ENCODE peak calls at places on chromosome 20, in five cellular contexts. P, R, X, T and J are unnamed samples.
A peak's percentile ranks its signal among the peaks of the same experiment; 100 is the strongest.

GRCh38 chr20:2171266-2171790 is 69.7 kb downstream of the STK35 start:
- DNase-seq in R (no peak), T (no peak), P (no peak), X (no peak), J (no peak)

GRCh38 chr20:1225729-1226313 is at the start of gene RAD21L1:
- DNase-seq in R (no peak), T (peak; percentile 62), X (peak; percentile 77), P (peak; percentile 85), J (peak; percentile 85)

GRCh38 chr20:50070361-50070760 is 42.6 kb downstream of the UBE2V1 start:
- DNase-seq in X (peak; percentile 4), T (no peak), P (no peak), R (no peak), J (no peak)

GRCh38 chr20:584375-585301 is 25.5 kb downstream of the TCF15 start:
- DNase-seq in P (no peak), T (no peak), X (no peak), R (no peak), J (no peak)

GRCh38 chr20:38196592-38196991 is 31.5 kb upstream of the TGM2 start:
- DNase-seq in X (peak; percentile 82), P (peak; percentile 28), R (no peak), T (no peak), J (peak; percentile 65)

GRCh38 chr20:18172379-18172778 is 34.7 kb downstream of the KAT14 start:
- DNase-seq in T (no peak), R (no peak), P (no peak), X (no peak), J (no peak)

GRCh38 chr20:36744764-36745191 is 1.1 kb downstream of the NDRG3 start:
- DNase-seq in T (peak; percentile 22), P (peak; percentile 41), X (peak; percentile 66), R (no peak), J (peak; percentile 71)

GRCh38 chr20:39897781-39898466 is 791.1 kb downstream of the MAFB start:
- DNase-seq in T (no peak), P (no peak), X (no peak), R (no peak), J (no peak)

GRCh38 chr20:24131281-24131680 is 142.7 kb upstream of the GGTLC1 start:
- DNase-seq in T (no peak), P (no peak), R (no peak), X (no peak), J (no peak)

DNA sequence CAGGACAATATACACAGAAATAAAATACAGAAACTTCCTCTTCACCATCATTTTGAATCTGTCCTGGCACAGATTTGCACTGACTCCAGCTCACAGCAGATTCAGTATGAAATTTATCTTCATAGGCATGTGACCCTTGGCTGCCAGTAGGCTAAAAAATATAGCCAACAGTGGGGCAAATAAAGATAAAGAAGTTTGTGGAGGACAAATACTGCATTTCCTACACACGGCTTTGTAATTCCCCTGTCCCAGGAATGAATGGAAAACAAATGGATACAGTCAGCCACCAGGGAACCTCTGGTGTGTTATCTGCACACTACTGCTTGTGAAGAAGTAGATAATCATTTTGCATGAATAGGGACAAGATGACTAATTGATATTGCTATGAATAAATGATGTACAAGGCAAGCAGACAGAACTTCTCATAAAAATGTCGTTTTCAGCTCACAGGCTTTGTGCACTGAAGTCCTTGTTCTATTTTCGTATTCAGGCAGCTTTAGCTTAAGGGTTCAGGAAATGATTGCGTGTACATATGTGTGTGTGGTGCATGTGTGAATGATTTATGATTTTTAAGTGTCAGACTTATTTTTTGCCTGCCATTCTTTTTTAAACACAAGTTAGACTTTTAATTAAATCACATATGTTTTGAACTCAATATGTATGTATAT is 543.7 kb upstream of the JAG1 start:
- DNase-seq in X (no peak), R (no peak), P (no peak), T (no peak), J (no peak)
- TF ChIP-seq CTCF in X (no peak), R (no peak), P (no peak), T (no peak), J (no peak)

GRCh38 chr20:3775457-3775856 is 5.8 kb downstream of the SPEF1 start:
- DNase-seq in X (no peak), P (no peak), T (no peak), R (no peak), J (no peak)

GRCh38 chr20:3778976-3779375 is 2.3 kb downstream of the SPEF1 start:
- DNase-seq in T (no peak), P (no peak), X (no peak), R (no peak), J (no peak)

GRCh38 chr20:3777381-3777725 is 3.9 kb downstream of the SPEF1 start:
- DNase-seq in P (no peak), T (no peak), R (no peak), X (no peak), J (no peak)

GRCh38 chr20:3781153-3781910 is at the start of gene SPEF1:
- DNase-seq in X (peak; percentile 62), T (peak; percentile 90), R (peak; percentile 92), P (peak; percentile 86), J (peak; percentile 55)

DNA sequence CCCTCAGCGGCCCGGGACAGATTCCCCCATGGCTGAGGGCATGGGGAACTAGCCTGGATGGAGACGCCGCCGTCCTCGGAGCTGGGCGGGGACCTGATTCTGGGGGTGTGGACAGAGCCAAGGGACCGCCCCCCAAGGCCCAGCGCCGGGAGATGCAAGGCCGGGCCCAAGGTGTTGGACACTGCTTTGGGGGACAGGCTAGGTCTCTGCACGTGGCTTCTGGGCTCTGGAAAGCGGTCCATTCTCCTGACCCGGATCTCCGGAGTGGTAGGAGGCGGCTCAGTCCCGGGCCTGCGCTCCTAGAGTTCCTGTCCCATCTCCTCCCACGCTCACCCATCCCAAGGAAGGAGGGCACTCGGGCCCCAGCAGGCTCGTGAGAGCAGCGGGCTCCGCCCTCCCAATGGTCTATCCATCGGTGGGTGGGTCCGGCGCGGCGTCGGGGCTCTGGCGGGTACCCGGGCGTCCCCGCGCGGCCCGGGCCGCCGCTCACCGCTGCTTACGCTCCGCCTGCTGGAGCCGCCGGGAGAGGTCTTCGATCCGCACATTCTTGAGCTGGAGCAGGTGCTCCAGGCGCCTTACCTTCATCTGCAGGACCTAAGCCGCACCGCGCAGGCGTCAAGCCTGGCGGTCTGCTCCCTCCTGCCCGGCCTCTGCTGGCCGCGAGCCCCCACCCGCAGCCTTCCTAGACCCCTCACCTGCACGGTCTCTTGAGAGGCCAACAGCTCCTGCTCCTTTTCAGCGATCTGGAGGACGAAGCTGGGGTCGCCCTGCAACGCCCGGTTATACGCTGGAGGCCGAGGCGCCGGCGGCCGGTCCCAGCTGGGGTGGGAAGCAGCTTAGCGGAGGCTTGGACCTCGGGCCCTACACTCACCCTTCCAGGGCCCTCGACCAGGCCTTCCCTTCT is 3.3 kb downstream of the SPEF1 start:
- DNase-seq in P (peak; percentile 68), R (no peak), X (peak; percentile 77), T (no peak), J (peak; percentile 65)
- TF ChIP-seq CTCF in P (no peak), R (no peak), X (no peak), T (no peak), J (peak; percentile 30)

DNA sequence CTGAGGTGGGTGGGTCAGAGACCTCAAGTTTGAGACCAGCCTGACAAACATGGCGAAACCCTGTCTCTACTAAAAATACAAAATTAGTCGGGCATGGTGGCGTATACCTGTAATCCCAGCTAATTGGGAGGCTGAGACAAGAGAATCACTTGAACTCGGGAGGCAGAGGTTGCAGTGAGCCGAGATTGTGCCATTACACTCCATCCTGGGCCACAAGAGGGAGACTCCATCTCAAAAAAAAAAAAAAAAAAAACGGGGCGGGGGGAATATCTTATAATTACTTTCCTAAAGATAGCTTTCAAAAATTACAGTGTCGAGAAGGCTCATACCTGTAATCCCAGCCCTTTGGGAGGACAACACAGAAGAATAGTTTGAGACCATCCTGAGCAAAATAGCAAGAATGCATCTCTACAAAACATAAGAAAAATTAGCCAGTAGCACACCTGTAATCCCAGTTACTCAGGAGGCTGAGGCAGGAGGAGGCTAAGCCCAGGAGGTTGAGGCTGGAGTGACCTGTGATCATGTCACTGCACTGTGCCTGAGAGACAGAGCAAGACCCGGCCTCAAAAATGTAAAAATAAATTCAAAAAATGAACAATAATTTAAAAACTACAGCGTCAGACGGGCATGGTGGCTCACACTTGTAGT is 25.8 kb downstream of the CBFA2T2 start:
- DNase-seq in R (no peak), P (no peak), X (no peak), T (no peak), J (no peak)
- TF ChIP-seq CTCF in R (peak; percentile 35), P (no peak), X (no peak), T (peak; percentile 35), J (no peak)

GRCh38 chr20:47173596-47174216 is 182.8 kb downstream of the ZMYND8 start:
- DNase-seq in R (no peak), X (no peak), P (no peak), T (no peak), J (no peak)
- TF ChIP-seq CTCF in R (no peak), X (no peak), P (no peak), T (no peak), J (no peak)

GRCh38 chr20:64037199-64037497 is 1.2 kb downstream of the C20orf204 start:
- DNase-seq in X (no peak), T (no peak), R (no peak), P (no peak), J (no peak)
- TF ChIP-seq CTCF in X (no peak), T (no peak), R (no peak), P (no peak), J (no peak)

DNA sequence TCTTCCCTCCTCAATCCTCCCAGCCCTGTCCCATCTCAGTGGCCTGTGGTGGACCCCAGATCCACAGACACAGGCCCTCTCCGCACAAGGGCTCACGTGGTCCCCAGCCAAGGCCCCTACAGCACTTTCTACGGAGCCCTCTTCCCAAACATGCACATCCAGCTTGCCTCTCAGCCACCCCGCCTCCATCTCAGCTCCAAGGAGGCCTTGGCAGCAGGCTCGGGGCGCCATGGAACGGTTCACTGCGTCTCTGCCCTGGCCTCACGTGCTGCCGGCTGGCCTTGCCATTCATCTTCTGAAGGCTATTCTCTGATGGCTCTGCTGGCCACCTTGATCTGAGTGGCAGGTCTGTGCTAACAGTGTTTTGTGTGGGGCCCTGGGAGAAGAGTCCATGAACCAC is 33.0 kb downstream of the GNAS-AS1 start:
- DNase-seq in P (no peak), T (no peak), R (no peak), X (no peak), J (no peak)
- TF ChIP-seq CTCF in P (no peak), T (no peak), R (no peak), X (no peak), J (no peak)

GRCh38 chr20:32017711-32018251 is 7.5 kb downstream of the CCM2L start:
- DNase-seq in T (no peak), R (no peak), X (no peak), P (peak; percentile 66), J (no peak)
- TF ChIP-seq CTCF in T (no peak), R (no peak), X (no peak), P (peak; percentile 32), J (no peak)

GRCh38 chr20:56689318-56689717 is 60.2 kb downstream of the TFAP2C start:
- DNase-seq in T (peak; percentile 7), R (peak; percentile 37), P (no peak), X (no peak), J (no peak)
- TF ChIP-seq CTCF in T (no peak), R (no peak), P (no peak), X (no peak), J (no peak)

GRCh38 chr20:46057856-46058655 is 29.0 kb downstream of the SLC12A5 start:
- DNase-seq in X (peak; percentile 51), R (no peak), T (peak; percentile 24), P (peak; percentile 42), J (peak; percentile 29)
- TF ChIP-seq CTCF in X (peak; percentile 44), R (peak; percentile 45), T (peak; percentile 21), P (no peak), J (peak; percentile 18)